ENCODE peak calls at places on chromosome 20, in four cellular contexts. One of them, this sample, is unnamed.

GRCh38 chr20:878511-879307 is 37.4 kb downstream of the ANGPT4 start:
- DNase-seq in K562: peak
- DNase-seq in GM12878: no peak
- DNase-seq in H1: no peak
- DNase-seq in this sample: no peak

GRCh38 chr20:59025511-59025910 is 6.3 kb downstream of the TUBB1 start:
- DNase-seq in K562: no peak
- DNase-seq in GM12878: no peak
- DNase-seq in H1: no peak
- DNase-seq in this sample: no peak

GRCh38 chr20:13611726-13612125 is 27.0 kb downstream of the TASP1 start:
- DNase-seq in K562: no peak
- DNase-seq in GM12878: no peak
- DNase-seq in H1: no peak
- DNase-seq in this sample: no peak

GRCh38 chr20:59022754-59023153 is 3.5 kb downstream of the TUBB1 start:
- DNase-seq in K562: no peak
- DNase-seq in GM12878: no peak
- DNase-seq in H1: no peak
- DNase-seq in this sample: no peak

GRCh38 chr20:20720158-20720557 is 7.7 kb upstream of the RALGAPA2 start:
- DNase-seq in K562: no peak
- DNase-seq in GM12878: no peak
- DNase-seq in H1: no peak
- DNase-seq in this sample: no peak

GRCh38 chr20:34574426-34574825 is 15.9 kb downstream of the MAP1LC3A start:
- DNase-seq in K562: no peak
- DNase-seq in GM12878: no peak
- DNase-seq in H1: no peak
- DNase-seq in this sample: no peak

GRCh38 chr20:1674361-1674760 is 16.8 kb upstream of the SIRPG start:
- DNase-seq in K562: no peak
- DNase-seq in GM12878: no peak
- DNase-seq in H1: no peak
- DNase-seq in this sample: no peak

GRCh38 chr20:4472906-4473305 is 248.8 kb upstream of the PRND start:
- DNase-seq in K562: no peak
- DNase-seq in GM12878: no peak
- DNase-seq in H1: no peak
- DNase-seq in this sample: no peak

GRCh38 chr20:8161262-8162071 is 29.4 kb downstream of the PLCB1 start:
- DNase-seq in K562: no peak
- DNase-seq in GM12878: no peak
- DNase-seq in H1: no peak
- DNase-seq in this sample: no peak

GRCh38 chr20:2749343-2749950 is 51.0 kb downstream of the CPXM1 start:
- DNase-seq in K562: no peak
- DNase-seq in GM12878: no peak
- DNase-seq in H1: no peak
- DNase-seq in this sample: no peak

GRCh38 chr20:57872816-57873409 is 163.1 kb upstream of the PMEPA1 start:
- DNase-seq in K562: no peak
- DNase-seq in GM12878: no peak
- DNase-seq in H1: no peak
- DNase-seq in this sample: no peak

GRCh38 chr20:8875586-8875985 is 193.3 kb upstream of the PLCB4 start:
- DNase-seq in K562: no peak
- DNase-seq in GM12878: no peak
- DNase-seq in H1: no peak
- DNase-seq in this sample: no peak

GRCh38 chr20:10644458-10645204 is 29.2 kb downstream of the JAG1 start:
- DNase-seq in K562: no peak
- DNase-seq in GM12878: peak
- DNase-seq in H1: no peak
- DNase-seq in this sample: peak

GRCh38 chr20:1673424-1673823 is 15.8 kb upstream of the SIRPG start:
- DNase-seq in K562: no peak
- DNase-seq in GM12878: no peak
- DNase-seq in H1: no peak
- DNase-seq in this sample: no peak

GRCh38 chr20:58696411-58696961 is 3.9 kb downstream of the NPEPL1 start:
- DNase-seq in K562: no peak
- DNase-seq in GM12878: no peak
- DNase-seq in H1: no peak
- DNase-seq in this sample: no peak

GRCh38 chr20:45860573-45861011 is 3.2 kb downstream of the ZSWIM3 start:
- DNase-seq in K562: no peak
- DNase-seq in GM12878: no peak
- DNase-seq in H1: no peak
- DNase-seq in this sample: no peak

GRCh38 chr20:11965602-11966001 is 47.9 kb downstream of the BTBD3 start:
- DNase-seq in K562: no peak
- DNase-seq in GM12878: no peak
- DNase-seq in H1: no peak
- DNase-seq in this sample: no peak

GRCh38 chr20:10661261-10661660 is 12.5 kb downstream of the JAG1 start:
- DNase-seq in K562: no peak
- DNase-seq in GM12878: no peak
- DNase-seq in H1: no peak
- DNase-seq in this sample: no peak

GRCh38 chr20:62358171-62358719 is 8.9 kb downstream of the LAMA5 start:
- DNase-seq in K562: peak
- DNase-seq in GM12878: no peak
- DNase-seq in H1: no peak
- DNase-seq in this sample: peak

GRCh38 chr20:51639206-51639832 is 96.8 kb upstream of the NFATC2 start:
- DNase-seq in K562: peak
- DNase-seq in GM12878: no peak
- DNase-seq in H1: peak
- DNase-seq in this sample: peak

GRCh38 chr20:35305682-35306556 is 13.7 kb upstream of the FAM83C start:
- DNase-seq in K562: peak
- DNase-seq in GM12878: no peak
- DNase-seq in H1: no peak
- DNase-seq in this sample: no peak

GRCh38 chr20:62064788-62065668 is 653 bp downstream of the TAF4 start:
- DNase-seq in K562: peak
- DNase-seq in GM12878: no peak
- DNase-seq in H1: no peak
- DNase-seq in this sample: peak

GRCh38 chr20:6848041-6848440 is 80.6 kb downstream of the BMP2 start:
- DNase-seq in K562: no peak
- DNase-seq in GM12878: no peak
- DNase-seq in H1: no peak
- DNase-seq in this sample: no peak

GRCh38 chr20:19522080-19522801 is 235.8 kb upstream of the RIN2 start:
- DNase-seq in K562: no peak
- DNase-seq in GM12878: no peak
- DNase-seq in H1: no peak
- DNase-seq in this sample: no peak

GRCh38 chr20:62423326-62423706 is 4.0 kb downstream of the RBBP8NL start:
- DNase-seq in K562: peak
- DNase-seq in GM12878: no peak
- DNase-seq in H1: no peak
- DNase-seq in this sample: no peak

GRCh38 chr20:31516651-31517050 is 2.4 kb downstream of the HM13 start:
- DNase-seq in K562: no peak
- DNase-seq in GM12878: no peak
- DNase-seq in H1: no peak
- DNase-seq in this sample: no peak

GRCh38 chr20:57135875-57136274 is 130.6 kb downstream of the BMP7 start:
- DNase-seq in K562: peak
- DNase-seq in GM12878: no peak
- DNase-seq in H1: no peak
- DNase-seq in this sample: no peak

GRCh38 chr20:13141541-13141940 is 79.5 kb upstream of the ISM1 start:
- DNase-seq in K562: no peak
- DNase-seq in GM12878: no peak
- DNase-seq in H1: no peak
- DNase-seq in this sample: peak

GRCh38 chr20:278607-279571 is 11.7 kb downstream of the C20orf96 start:
- DNase-seq in K562: no peak
- DNase-seq in GM12878: no peak
- DNase-seq in H1: no peak
- DNase-seq in this sample: no peak

GRCh38 chr20:57203986-57204385 is 62.5 kb downstream of the BMP7 start:
- DNase-seq in K562: no peak
- DNase-seq in GM12878: no peak
- DNase-seq in H1: no peak
- DNase-seq in this sample: no peak

GRCh38 chr20:602357-602970 is 7.6 kb downstream of the TCF15 start:
- DNase-seq in K562: no peak
- DNase-seq in GM12878: no peak
- DNase-seq in H1: no peak
- DNase-seq in this sample: no peak

GRCh38 chr20:44526129-44526528 is 4.3 kb upstream of the SERINC3 start:
- DNase-seq in K562: no peak
- DNase-seq in GM12878: no peak
- DNase-seq in H1: no peak
- DNase-seq in this sample: no peak

GRCh38 chr20:8020314-8021079 is 936 bp upstream of the TMX4 start:
- DNase-seq in K562: no peak
- DNase-seq in GM12878: peak
- DNase-seq in H1: no peak
- DNase-seq in this sample: no peak

GRCh38 chr20:37529968-37530600 is 2.4 kb upstream of the BLCAP start:
- DNase-seq in K562: no peak
- DNase-seq in GM12878: no peak
- DNase-seq in H1: no peak
- DNase-seq in this sample: no peak
- TF ChIP-seq NRF1 in K562: no peak
- TF ChIP-seq NRF1 in GM12878: no peak
- TF ChIP-seq NRF1 in H1: no peak
- TF ChIP-seq NRF1 in this sample: no peak

GRCh38 chr20:48463096-48463710 is 364.6 kb downstream of the PREX1 start:
- DNase-seq in K562: no peak
- DNase-seq in GM12878: no peak
- DNase-seq in H1: no peak
- DNase-seq in this sample: no peak
- TF ChIP-seq MAX in K562: no peak
- TF ChIP-seq MAX in GM12878: no peak
- TF ChIP-seq MAX in H1: no peak
- TF ChIP-seq MAX in this sample: no peak

GRCh38 chr20:54474866-54475265 is 527 bp upstream of the DOK5 start:
- DNase-seq in K562: no peak
- DNase-seq in GM12878: no peak
- DNase-seq in H1: no peak
- DNase-seq in this sample: no peak

GRCh38 chr20:54477134-54477533 is 1.7 kb downstream of the DOK5 start:
- DNase-seq in K562: no peak
- DNase-seq in GM12878: no peak
- DNase-seq in H1: no peak
- DNase-seq in this sample: no peak

GRCh38 chr20:54474046-54474445 is 1.3 kb upstream of the DOK5 start:
- DNase-seq in K562: no peak
- DNase-seq in GM12878: no peak
- DNase-seq in H1: no peak
- DNase-seq in this sample: no peak

GRCh38 chr20:54476336-54476928 is 1.0 kb downstream of the DOK5 start:
- DNase-seq in K562: no peak
- DNase-seq in GM12878: no peak
- DNase-seq in H1: no peak
- DNase-seq in this sample: no peak

GRCh38 chr20:54475334-54476287 is at the start of gene DOK5:
- DNase-seq in K562: no peak
- DNase-seq in GM12878: no peak
- DNase-seq in H1: no peak
- DNase-seq in this sample: peak
- H3K9ac ChIP-seq in K562: no peak
- H3K9ac ChIP-seq in GM12878: no peak
- H3K9ac ChIP-seq in H1: peak
- H3K9ac ChIP-seq in this sample: peak

DNA sequence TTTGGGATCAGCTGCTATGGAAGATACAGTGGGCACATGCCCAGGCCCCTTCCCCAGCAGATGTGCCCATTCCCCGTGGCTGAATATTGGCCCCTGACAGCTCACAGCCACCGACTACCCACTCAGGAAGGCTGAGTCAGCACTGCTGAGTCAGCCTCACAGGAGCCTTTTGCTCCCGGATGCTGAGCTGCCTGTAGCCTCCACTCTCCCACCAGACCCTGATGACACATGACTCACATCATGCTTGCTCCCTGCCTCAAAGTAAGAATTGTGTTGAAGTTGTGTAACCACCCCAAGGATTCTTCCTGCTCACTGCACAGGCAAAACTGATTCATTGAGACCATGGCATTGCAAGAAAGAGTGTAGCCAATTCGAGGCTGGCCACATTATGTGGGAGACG is 556.8 kb upstream of the CDH4 start:
- DNase-seq in K562: no peak
- DNase-seq in GM12878: no peak
- DNase-seq in H1: no peak
- DNase-seq in this sample: no peak
- TF ChIP-seq NRF1 in K562: no peak
- TF ChIP-seq NRF1 in GM12878: no peak
- TF ChIP-seq NRF1 in H1: no peak
- TF ChIP-seq NRF1 in this sample: no peak

GRCh38 chr20:25078662-25079061 is 3.3 kb downstream of the VSX1 start:
- DNase-seq in K562: no peak
- DNase-seq in GM12878: no peak
- DNase-seq in H1: no peak
- DNase-seq in this sample: no peak

GRCh38 chr20:25079171-25079570 is 2.8 kb downstream of the VSX1 start:
- DNase-seq in K562: no peak
- DNase-seq in GM12878: no peak
- DNase-seq in H1: no peak
- DNase-seq in this sample: no peak

GRCh38 chr20:25076201-25076600 is 5.7 kb downstream of the VSX1 start:
- DNase-seq in K562: no peak
- DNase-seq in GM12878: no peak
- DNase-seq in H1: no peak
- DNase-seq in this sample: no peak

GRCh38 chr20:25076731-25077609 is 5.0 kb downstream of the VSX1 start:
- DNase-seq in K562: no peak
- DNase-seq in GM12878: no peak
- DNase-seq in H1: no peak
- DNase-seq in this sample: peak

GRCh38 chr20:25077610-25078169 is 4.3 kb downstream of the VSX1 start:
- DNase-seq in K562: no peak
- DNase-seq in GM12878: no peak
- DNase-seq in H1: no peak
- DNase-seq in this sample: peak
- TF ChIP-seq MAX in K562: no peak
- TF ChIP-seq MAX in GM12878: no peak
- TF ChIP-seq MAX in H1: peak
- TF ChIP-seq MAX in this sample: no peak

GRCh38 chr20:17941826-17942196 is 26.8 kb downstream of the SNX5 start:
- DNase-seq in K562: no peak
- DNase-seq in GM12878: no peak
- DNase-seq in H1: no peak
- DNase-seq in this sample: no peak
- H3K9ac ChIP-seq in K562: no peak
- H3K9ac ChIP-seq in GM12878: no peak
- H3K9ac ChIP-seq in H1: no peak
- H3K9ac ChIP-seq in this sample: no peak